ENCODE peak calls at places on chromosomes 7 and 10, in seven cellular contexts. P, I, M, Z, L, Y and S are unnamed samples.

GRCh38 chr7:3206771-3207191 is 94.3 kb upstream of the SDK1 start:
- DNase-seq in Y (no peak), M (no peak), I (no peak), Z (no peak), P (no peak), L (no peak), S (no peak)

GRCh38 chr7:123275036-123275753 is 75.4 kb upstream of the SLC13A1 start:
- DNase-seq in I (peak; percentile 58), P (no peak), Z (no peak), Y (peak; percentile 88), M (no peak), L (no peak), S (no peak)

GRCh38 chr7:134513169-134513752 is 14.1 kb upstream of the AKR1B10 start:
- DNase-seq in Y (peak; percentile 72), L (no peak), M (no peak), Z (peak; percentile 28), I (peak; percentile 79), P (no peak), S (no peak)

GRCh38 chr10:34273340-34273739 is 541.8 kb downstream of the PARD3 start:
- DNase-seq in M (no peak), P (no peak), Z (no peak), I (no peak), Y (no peak), L (no peak), S (no peak)

GRCh38 chr7:100852048-100852872 is at the start of gene SLC12A9:
- DNase-seq in Y (peak; percentile 92), P (peak; percentile 90), I (peak; percentile 83), Z (peak; percentile 95), L (peak; percentile 33), M (peak; percentile 92), S (no peak)

GRCh38 chr7:107100824-107101223 is 56.3 kb downstream of the PRKAR2B start:
- DNase-seq in P (no peak), L (no peak), M (no peak), Y (no peak), I (no peak), Z (no peak), S (no peak)

GRCh38 chr7:70000747-70001348 is 402.6 kb downstream of the AUTS2 start:
- DNase-seq in Y (no peak), L (no peak), I (no peak), P (no peak), Z (no peak), M (no peak), S (no peak)

GRCh38 chr10:70616761-70617160 is 14.2 kb upstream of the PRF1 start:
- DNase-seq in I (no peak), Y (no peak), Z (no peak), P (no peak), M (no peak), L (no peak), S (no peak)

GRCh38 chr10:75507469-75507868 is 76.0 kb downstream of the LRMDA start:
- DNase-seq in Y (no peak), L (no peak), I (peak; percentile 27), M (no peak), Z (no peak), P (no peak), S (no peak)

GRCh38 chr10:100347568-100348195 is 649 bp downstream of the SCD start:
- DNase-seq in M (no peak), Z (no peak), P (no peak), L (no peak), Y (no peak), I (no peak), S (no peak)

GRCh38 chr7:134454277-134454676 is 4.6 kb downstream of the AKR1B1 start:
- DNase-seq in Y (peak; percentile 43), Z (no peak), L (no peak), P (no peak), M (no peak), I (no peak), S (no peak)

GRCh38 chr7:34991938-34992840 is 45.1 kb downstream of the DPY19L1 start:
- DNase-seq in Y (peak; percentile 79), Z (no peak), P (peak; percentile 23), M (no peak), I (peak; percentile 56), L (no peak), S (peak; percentile 69)

GRCh38 chr10:51020175-51020574 is 54.1 kb upstream of the PRKG1 start:
- DNase-seq in Y (no peak), Z (no peak), M (no peak), L (no peak), I (no peak), P (no peak), S (no peak)

GRCh38 chr7:79302281-79302680 is 151.2 kb downstream of the MAGI2 start:
- DNase-seq in M (no peak), I (no peak), Y (no peak), P (no peak), Z (no peak), L (no peak), S (no peak)

GRCh38 chr7:108181073-108181985 is 51.2 kb upstream of the LAMB4 start:
- DNase-seq in P (no peak), L (peak; percentile 12), Z (no peak), I (peak; percentile 86), Y (peak; percentile 78), M (no peak), S (peak; percentile 27)

GRCh38 chr10:22599048-22599561 is 115.3 kb downstream of the PIP4K2A start:
- DNase-seq in I (peak; percentile 79), L (no peak), Y (peak; percentile 54), P (no peak), Z (no peak), M (no peak), S (peak; percentile 67)

GRCh38 chr10:12358863-12359647 is 9.7 kb downstream of the CAMK1D start:
- DNase-seq in P (no peak), I (no peak), Z (no peak), L (no peak), Y (no peak), M (no peak), S (no peak)

GRCh38 chr10:5283305-5284158 is 81.2 kb upstream of the UCN3 start:
- DNase-seq in Y (peak; percentile 76), Z (peak; percentile 70), L (no peak), P (no peak), I (peak; percentile 75), M (no peak), S (peak; percentile 77)

GRCh38 chr10:123018531-123018930 is 9.7 kb downstream of the ACADSB start:
- DNase-seq in M (no peak), I (no peak), P (no peak), Z (no peak), Y (no peak), L (no peak), S (no peak)

GRCh38 chr7:51617691-51618090 is 301.1 kb upstream of the COBL start:
- DNase-seq in M (no peak), I (no peak), Y (no peak), L (no peak), Z (no peak), P (no peak), S (no peak)

GRCh38 chr7:44819292-44819691 is 22.8 kb downstream of the PPIA start:
- DNase-seq in Y (no peak), P (no peak), Z (no peak), M (no peak), L (no peak), I (no peak), S (no peak)

GRCh38 chr7:140645166-140645565 is 4.6 kb upstream of the DENND2A start:
- DNase-seq in Z (no peak), P (no peak), M (no peak), Y (no peak), I (no peak), L (no peak), S (no peak)
- TF ChIP-seq CTCF in Z (no peak), P (peak; percentile 10), M (no peak), Y (peak; percentile 52), I (peak; percentile 38), L (peak; percentile 13), S (peak; percentile 51)

DNA sequence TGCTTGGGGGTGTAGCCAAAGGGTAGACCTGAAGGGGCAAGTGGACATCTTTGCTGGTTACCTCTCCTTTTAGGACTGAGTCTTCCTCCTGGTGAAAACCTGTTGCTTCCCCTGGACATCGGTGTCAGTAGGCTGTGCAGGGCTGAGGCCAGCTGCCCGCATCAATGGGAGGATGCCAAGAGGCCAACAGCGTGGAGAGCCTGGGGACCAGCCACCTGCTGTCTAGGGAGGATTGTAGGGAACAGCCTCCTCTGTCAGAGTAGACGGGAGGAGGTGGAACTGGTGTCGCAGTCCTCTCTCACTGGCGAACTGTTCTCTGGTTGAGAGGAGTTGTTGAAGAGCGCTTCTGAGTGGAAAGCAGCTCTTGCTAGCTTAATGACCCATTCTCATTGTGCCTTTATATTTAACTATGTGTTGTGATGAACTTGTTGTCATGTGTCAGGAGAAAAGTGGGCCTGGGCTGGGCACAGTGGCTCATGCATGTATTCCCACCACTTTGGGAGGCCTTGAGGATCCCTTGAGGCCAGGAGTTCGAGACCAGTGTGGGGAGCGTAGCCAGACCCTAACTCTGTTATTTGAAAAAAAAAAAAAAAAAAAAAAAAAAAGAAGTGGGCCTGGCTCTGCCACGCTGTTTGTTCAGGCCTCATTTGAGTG is 1.8 kb downstream of the SUFU start:
- DNase-seq in Z (no peak), M (no peak), L (no peak), P (no peak), Y (no peak), I (no peak), S (no peak)
- H3K4me3 ChIP-seq in Z (no peak overlapping the region), M (no peak overlapping the region), L (peak overlapping the region; percentile 96), P (no peak overlapping the region), Y (peak overlapping the region; percentile 91), I (peak overlapping the region; percentile 96), S (peak overlapping the region; percentile 100)

GRCh38 chr10:113980408-113981087 is 63.1 kb upstream of the ADRB1 start:
- DNase-seq in I (no peak), P (no peak), L (no peak), Z (no peak), M (no peak), Y (no peak), S (no peak)
- TF ChIP-seq CTCF in I (no peak), P (peak; percentile 9), L (no peak), Z (peak; percentile 27), M (peak; percentile 40), Y (peak; percentile 25), S (peak; percentile 32)

GRCh38 chr10:8499312-8499711 is 444.8 kb downstream of the GATA3 start:
- DNase-seq in Y (no peak), M (no peak), P (no peak), Z (no peak), L (no peak), I (no peak), S (no peak)

GRCh38 chr10:8504436-8504977 is 450.0 kb downstream of the GATA3 start:
- DNase-seq in I (no peak), P (no peak), Y (no peak), L (no peak), M (no peak), Z (no peak), S (no peak)

GRCh38 chr10:8499752-8500390 is 445.4 kb downstream of the GATA3 start:
- DNase-seq in M (no peak), P (no peak), I (no peak), Z (no peak), L (no peak), Y (no peak), S (no peak)

GRCh38 chr10:8498881-8499280 is 444.4 kb downstream of the GATA3 start:
- DNase-seq in M (no peak), Z (no peak), I (no peak), P (no peak), L (no peak), Y (no peak), S (no peak)

DNA sequence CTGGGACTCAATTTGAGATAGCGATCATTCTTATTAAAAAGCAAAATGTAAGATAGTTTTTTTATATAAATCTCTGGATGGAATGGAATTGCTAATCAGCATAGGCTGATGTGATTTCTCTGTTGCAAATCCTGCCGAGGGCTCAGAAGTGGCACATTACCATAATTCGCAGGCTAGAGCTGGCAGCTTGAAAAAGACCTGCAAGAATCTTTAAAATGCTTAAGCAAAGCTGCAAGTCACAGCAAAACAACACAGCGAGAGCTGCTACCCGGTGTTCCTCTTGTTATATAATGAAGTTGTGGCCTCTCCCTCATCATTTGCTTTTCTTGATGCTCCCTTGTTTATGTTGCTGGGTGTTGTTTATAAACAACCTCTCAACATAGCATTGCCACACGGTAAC is 448.1 kb downstream of the GATA3 start:
- DNase-seq in Z (no peak), M (no peak), L (no peak), I (no peak), P (no peak), Y (no peak), S (no peak)
- H3K4me3 ChIP-seq in Z (no peak overlapping the region), M (no peak overlapping the region), L (no peak overlapping the region), I (no peak overlapping the region), P (no peak overlapping the region), Y (no peak overlapping the region), S (no peak overlapping the region)